ENCODE peak calls at places on chromosomes 2 and 18, in eight cellular contexts. Z is tibial artery; Y is activated T-cell treated with anti-CD3 and anti-CD28 coated beads, Interleukin-2, amount 50 U/mL, for 72 hours; Q is sciatic nerve; I is foreskin fibroblast; U is stimulated activated CD4-positive, alpha-beta T cell treated with anti-CD3 and anti-CD28 coated beads, Interleukin-1b, Interleukin-23, amount 100 ng/mL, for 1 hour; N is stimulated activated CD8-positive, alpha-beta memory T cell treated with anti-CD3 and anti-CD28 coated beads, Interleukin-7, amount 100 ng/mL, for 1 hour; M is breast epithelium. S is an unnamed sample.

GRCh38 chr2:205708231-205708631 is 25.9 kb downstream of the NRP2 start:
- DNase-seq in Z (no peak), Y (no peak), Q (no peak), I (no peak), U (no peak), N (no peak), M (no peak), S (no peak)

GRCh38 chr18:7758764-7759163 is 191.6 kb downstream of the PTPRM start:
- DNase-seq in Z (no peak), Y (no peak), Q (no peak), I (no peak), U (no peak), N (no peak), M (no peak), S (no peak)

GRCh38 chr2:96251721-96252292 is 14.0 kb downstream of the TMEM127 start:
- DNase-seq in Z (peak), Y (no peak), Q (no peak), I (peak), U (no peak), N (no peak), M (peak), S (peak)

GRCh38 chr18:53771664-53772063 is 452.8 kb downstream of the MBD2 start:
- DNase-seq in Z (no peak), Y (no peak), Q (no peak), I (no peak), U (no peak), N (no peak), M (no peak), S (no peak)

GRCh38 chr2:159091381-159091780 is 122.9 kb downstream of the TANC1 start:
- DNase-seq in Z (no peak), Y (no peak), Q (no peak), I (peak), U (no peak), N (no peak), M (no peak), S (no peak)

GRCh38 chr2:130798472-130799221 is 38.1 kb upstream of the ARHGEF4 start:
- DNase-seq in Z (no peak), Y (no peak), Q (peak), I (no peak), U (no peak), N (no peak), M (no peak), S (peak)

GRCh38 chr2:41870948-41871522 is 176.8 kb upstream of the PKDCC start:
- DNase-seq in Z (peak), Y (no peak), Q (no peak), I (no peak), U (no peak), N (no peak), M (no peak), S (peak)

GRCh38 chr2:133753665-133754064 is 185.4 kb upstream of the NCKAP5 start:
- DNase-seq in Z (no peak), Y (no peak), Q (peak), I (no peak), U (no peak), N (no peak), M (no peak), S (no peak)

GRCh38 chr2:100812141-100812540 is 7.8 kb upstream of the NPAS2 start:
- DNase-seq in Z (no peak), Y (no peak), Q (no peak), I (no peak), U (no peak), N (no peak), M (no peak), S (no peak)

GRCh38 chr2:177530513-177531039 is 138.0 kb downstream of the AGPS start:
- DNase-seq in Z (no peak), Y (no peak), Q (no peak), I (no peak), U (no peak), N (no peak), M (no peak), S (no peak)

GRCh38 chr2:175853110-175853509 is 149.0 kb downstream of the LNPK start:
- DNase-seq in Z (no peak), Y (no peak), Q (no peak), I (no peak), U (no peak), N (no peak), M (no peak), S (no peak)